ENCODE peak calls at places on chromosome 9, in four cellular contexts. T is dorsolateral prefrontal cortex; X is germinal center; S is CD4-positive, alpha-beta T cell. L is an unnamed sample.

GRCh38 chr9:98134702-98135557 is 15.9 kb upstream of the TRIM14 start:
- DNase-seq in S (no peak), X (no peak), T (no peak), L (peak; percentile 17)

GRCh38 chr9:18727904-18728303 is 254.0 kb downstream of the ADAMTSL1 start:
- DNase-seq in T (no peak), S (no peak), X (no peak), L (no peak)

GRCh38 chr9:69376651-69377050 is 51.6 kb downstream of the ENTREP1 start:
- DNase-seq in T (no peak), X (no peak), S (no peak), L (no peak)

GRCh38 chr9:89243296-89244061 is 64.9 kb upstream of the SHC3 start:
- DNase-seq in S (no peak), X (no peak), T (no peak), L (no peak)

GRCh38 chr9:77901771-77902170 is 129.8 kb downstream of the GNAQ start:
- DNase-seq in X (no peak), S (no peak), T (no peak), L (no peak)

GRCh38 chr9:89941875-89942274 is 337.1 kb downstream of the GADD45G start:
- DNase-seq in S (no peak), T (no peak), X (no peak), L (no peak)

GRCh38 chr9:19313573-19313972 is 66.5 kb downstream of the RPS6 start:
- DNase-seq in T (no peak), S (no peak), X (no peak), L (no peak)

GRCh38 chr9:33307067-33307466 is 16.8 kb downstream of the NFX1 start:
- DNase-seq in S (no peak), X (no peak), T (no peak), L (no peak)

GRCh38 chr9:70940605-70941004 is 180.8 kb downstream of the TRPM3 start:
- DNase-seq in T (no peak), S (no peak), X (no peak), L (no peak)

GRCh38 chr9:131272212-131272611 is 4.1 kb downstream of the FAM78A start:
- DNase-seq in T (no peak), S (no peak), X (no peak), L (no peak)

GRCh38 chr9:87909310-87910041 is 8.3 kb upstream of the SPATA31C1 start:
- DNase-seq in X (no peak), S (no peak), T (no peak), L (no peak)

GRCh38 chr9:77911928-77912327 is 119.7 kb downstream of the GNAQ start:
- DNase-seq in S (no peak), T (no peak), X (no peak), L (no peak)

GRCh38 chr9:30774326-30774725 is 1610.1 kb upstream of the ACO1 start:
- DNase-seq in T (no peak), X (no peak), S (no peak), L (no peak)

GRCh38 chr9:18472915-18473314 is 1.0 kb upstream of the ADAMTSL1 start:
- DNase-seq in S (no peak), X (no peak), T (no peak), L (no peak)

GRCh38 chr9:125852386-125852785 is 105.2 kb downstream of the PBX3 start:
- DNase-seq in T (no peak), X (no peak), S (no peak), L (no peak)

GRCh38 chr9:34520505-34521385 is 2.0 kb downstream of the ENHO start:
- DNase-seq in T (no peak), S (no peak), X (no peak), L (no peak)

GRCh38 chr9:128505414-128505765 is 871 bp downstream of the GLE1 start:
- DNase-seq in S (no peak), X (no peak), T (no peak), L (no peak)

GRCh38 chr9:135835131-135835530 is 72.2 kb downstream of the CAMSAP1 start:
- DNase-seq in S (no peak), T (no peak), X (no peak), L (no peak)

GRCh38 chr9:118575341-118576070 is 793.7 kb downstream of the BRINP1 start:
- DNase-seq in S (no peak), X (no peak), T (no peak), L (no peak)

GRCh38 chr9:21833090-21833801 is 30.8 kb downstream of the MTAP start:
- DNase-seq in T (no peak), X (peak; percentile 34), S (no peak), L (no peak)

GRCh38 chr9:71681104-71681707 is 87.1 kb downstream of the CEMIP2 start:
- DNase-seq in X (no peak), T (no peak), S (no peak), L (no peak)

GRCh38 chr9:109017061-109017460 is 3.8 kb upstream of the CTNNAL1 start:
- DNase-seq in S (no peak), X (no peak), T (no peak), L (no peak)

GRCh38 chr9:79551999-79552398 is 19.8 kb upstream of the TLE4 start:
- DNase-seq in S (no peak), T (no peak), X (no peak), L (no peak)

GRCh38 chr9:134809296-134809695 is 71.3 kb upstream of the FCN2 start:
- DNase-seq in S (no peak), T (no peak), X (no peak), L (no peak)

GRCh38 chr9:86601697-86602096 is 247.5 kb upstream of the TUT7 start:
- DNase-seq in S (no peak), X (no peak), T (no peak), L (no peak)

GRCh38 chr9:35658894-35659220 is 765 bp downstream of the CCDC107 start:
- DNase-seq in S (no peak), X (no peak), T (no peak), L (no peak)

GRCh38 chr9:123081824-123082223 is 48.4 kb downstream of the GPR21 start:
- DNase-seq in X (peak; percentile 32), T (no peak), S (no peak), L (no peak)

GRCh38 chr9:70519912-70520724 is 105.7 kb upstream of the KLF9 start:
- DNase-seq in S (no peak), T (no peak), X (no peak), L (peak; percentile 24)

GRCh38 chr9:14326264-14326826 is 12.4 kb upstream of the NFIB start:
- DNase-seq in T (no peak), X (no peak), S (no peak), L (no peak)

GRCh38 chr9:114924327-114924726 is 6.1 kb downstream of the TNFSF8 start:
- DNase-seq in X (no peak), T (no peak), S (no peak), L (no peak)

GRCh38 chr9:91690540-91691249 is 259.3 kb downstream of the ROR2 start:
- DNase-seq in T (no peak), S (no peak), X (no peak), L (no peak)

GRCh38 chr9:72262063-72262462 is 102.9 kb downstream of the ZFAND5 start:
- DNase-seq in T (no peak), X (no peak), S (no peak), L (no peak)

GRCh38 chr9:89419978-89420394 is 77.9 kb downstream of the SEMA4D start:
- DNase-seq in T (no peak), X (no peak), S (no peak), L (no peak)

L was measured in GM13976.